ENCODE peak calls at places on chromosome 3, in eight cellular contexts. W is A549, N is GM20000, D is colonic mucosa, P is MCF 10A, O is left ventricle myocardium inferior, U is cardiac muscle cell, S is GM06990. H is an unnamed sample.
A peak's percentile ranks its signal among the peaks of the same experiment; 100 is the strongest.

GRCh38 chr3:179450901-179451334 is 352 bp downstream of the GNB4 start:
- DNase-seq in W (peak; percentile 8), N (no peak), D (peak; percentile 25), P (peak; percentile 47), O (no peak), U (peak; percentile 48), S (no peak), H (peak; percentile 7)

GRCh38 chr3:4776399-4776979 is 202.7 kb upstream of the BHLHE40 start:
- DNase-seq in W (no peak), N (peak; percentile 54), D (no peak), P (peak; percentile 47), O (no peak), U (no peak), S (peak; percentile 57), H (no peak)

GRCh38 chr3:74139648-74140047 is 474.8 kb downstream of the CNTN3 start:
- DNase-seq in W (no peak), N (no peak), D (no peak), P (no peak), O (no peak), U (peak; percentile 4), S (no peak), H (no peak)

GRCh38 chr3:177646749-177647148 is 449.5 kb upstream of the TBL1XR1 start:
- DNase-seq in W (no peak), N (no peak), D (no peak), P (no peak), O (no peak), U (no peak), S (no peak), H (no peak)

GRCh38 chr3:45143673-45144670 is 2.2 kb downstream of the CDCP1 start:
- DNase-seq in W (no peak), N (peak; percentile 74), D (no peak), P (peak; percentile 33), O (no peak), U (no peak), S (no peak), H (no peak)

GRCh38 chr3:4340411-4341335 is 37.5 kb downstream of the SETMAR start:
- DNase-seq in W (no peak), N (no peak), D (no peak), P (no peak), O (no peak), U (no peak), S (no peak), H (no peak)

GRCh38 chr3:32355892-32356291 is 35.8 kb upstream of the CMTM7 start:
- DNase-seq in W (no peak), N (no peak), D (no peak), P (no peak), O (no peak), U (no peak), S (no peak), H (no peak)

GRCh38 chr3:188978772-188979171 is 193.0 kb upstream of the TPRG1 start:
- DNase-seq in W (peak; percentile 51), N (no peak), D (no peak), P (peak; percentile 18), O (no peak), U (no peak), S (no peak), H (no peak)

GRCh38 chr3:149487598-149488197 is 13.2 kb downstream of the TM4SF4 start:
- DNase-seq in W (peak; percentile 62), N (peak; percentile 35), D (peak; percentile 37), P (peak; percentile 37), O (no peak), U (no peak), S (no peak), H (peak; percentile 20)

GRCh38 chr3:179181021-179181472 is 32.9 kb downstream of the PIK3CA start:
- DNase-seq in W (no peak), N (peak; percentile 22), D (no peak), P (peak; percentile 31), O (no peak), U (no peak), S (peak; percentile 39), H (no peak)

GRCh38 chr3:67907735-67908134 is 253.3 kb upstream of the SUCLG2 start:
- DNase-seq in W (no peak), N (no peak), D (no peak), P (no peak), O (no peak), U (no peak), S (no peak), H (no peak)

GRCh38 chr3:188003188-188004171 is 150.5 kb upstream of the LPP start:
- DNase-seq in W (peak; percentile 76), N (no peak), D (peak; percentile 48), P (no peak), O (no peak), U (no peak), S (no peak), H (no peak)

GRCh38 chr3:197151562-197151961 is 121.9 kb upstream of the MELTF start:
- DNase-seq in W (peak; percentile 26), N (no peak), D (no peak), P (peak; percentile 87), O (no peak), U (peak; percentile 43), S (no peak), H (no peak)

GRCh38 chr3:16148783-16149182 is 25.7 kb upstream of the GALNT15 start:
- DNase-seq in W (peak; percentile 62), N (no peak), D (peak; percentile 70), P (peak; percentile 84), O (peak; percentile 58), U (no peak), S (no peak), H (no peak)

GRCh38 chr3:99325407-99325806 is 313.0 kb upstream of the COL8A1 start:
- DNase-seq in W (no peak), N (no peak), D (no peak), P (no peak), O (no peak), U (no peak), S (no peak), H (no peak)

GRCh38 chr3:58175429-58176184 is 35.2 kb downstream of the DNASE1L3 start:
- DNase-seq in W (peak; percentile 65), N (no peak), D (peak; percentile 87), P (no peak), O (no peak), U (peak; percentile 20), S (no peak), H (no peak)

GRCh38 chr3:33658971-33659848 is 58.8 kb downstream of the CLASP2 start:
- DNase-seq in W (peak; percentile 71), N (peak; percentile 69), D (peak; percentile 50), P (peak; percentile 53), O (peak; percentile 76), U (peak; percentile 86), S (peak; percentile 52), H (peak; percentile 60)

GRCh38 chr3:42486814-42487569 is 15.5 kb upstream of the VIPR1 start:
- DNase-seq in W (no peak), N (no peak), D (no peak), P (no peak), O (no peak), U (no peak), S (no peak), H (no peak)

GRCh38 chr3:58835075-58835474 is 168.5 kb upstream of the FAM3D start:
- DNase-seq in W (no peak), N (no peak), D (no peak), P (no peak), O (no peak), U (no peak), S (no peak), H (no peak)

GRCh38 chr3:86968224-86968932 is 22.6 kb downstream of the VGLL3 start:
- DNase-seq in W (no peak), N (no peak), D (no peak), P (no peak), O (no peak), U (no peak), S (no peak), H (no peak)

GRCh38 chr3:11212301-11212613 is 58.0 kb downstream of the HRH1 start:
- DNase-seq in W (no peak), N (no peak), D (no peak), P (peak; percentile 54), O (no peak), U (no peak), S (no peak), H (no peak)

GRCh38 chr3:11212784-11213183 is 58.5 kb downstream of the HRH1 start:
- DNase-seq in W (no peak), N (no peak), D (no peak), P (no peak), O (no peak), U (no peak), S (no peak), H (no peak)

GRCh38 chr3:11213810-11214450 is 58.3 kb upstream of the ATG7 start:
- DNase-seq in W (no peak), N (no peak), D (no peak), P (no peak), O (no peak), U (no peak), S (no peak), H (no peak)

GRCh38 chr3:11214451-11214987 is 57.7 kb upstream of the ATG7 start:
- DNase-seq in W (no peak), N (no peak), D (no peak), P (no peak), O (no peak), U (no peak), S (no peak), H (no peak)

GRCh38 chr3:11211531-11212300 is 57.4 kb downstream of the HRH1 start:
- DNase-seq in W (no peak), N (no peak), D (no peak), P (peak; percentile 47), O (no peak), U (no peak), S (no peak), H (no peak)
- TF ChIP-seq CTCF in W (no peak), N (no peak), D (no peak), P (no peak), O (no peak), U (peak; percentile 42), S (no peak), H (no peak)

DNA sequence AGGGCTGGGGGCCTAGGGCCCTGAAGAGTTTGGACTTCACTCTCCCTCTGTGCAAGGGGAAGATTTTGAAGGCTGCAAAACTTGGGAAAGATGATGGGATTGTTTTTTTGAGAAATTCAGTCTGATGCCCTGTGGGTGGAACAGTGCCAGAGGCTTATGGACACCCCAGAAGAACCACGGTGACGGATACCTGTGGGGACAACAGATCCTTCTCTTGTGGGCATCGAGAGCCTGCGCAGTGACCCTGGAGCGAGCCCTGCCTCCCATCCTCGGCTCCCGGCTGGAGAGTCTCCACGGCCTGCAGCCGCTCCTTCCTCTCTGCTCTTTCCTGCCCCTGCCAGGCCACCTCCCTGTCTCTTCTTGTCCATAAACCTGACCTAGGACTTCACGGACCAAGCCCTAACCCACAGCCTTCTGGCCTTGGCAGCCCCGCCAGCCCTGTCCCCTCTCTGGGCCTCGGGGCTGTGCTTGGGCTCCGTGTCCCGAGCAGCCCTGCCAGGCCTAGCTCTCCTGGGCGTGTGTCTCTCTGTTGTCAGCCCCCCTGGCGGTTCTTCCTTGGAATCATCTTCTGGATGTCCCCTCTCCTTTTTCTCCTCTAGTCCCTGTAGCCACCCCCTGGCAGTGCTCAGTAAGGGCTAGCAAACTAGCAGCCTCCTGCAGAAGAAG is 98.4 kb downstream of the VGLL4 start:
- DNase-seq in W (no peak), N (no peak), D (no peak), P (no peak), O (no peak), U (no peak), S (no peak), H (no peak)
- TF ChIP-seq CTCF in W (no peak), N (no peak), D (no peak), P (no peak), O (no peak), U (no peak), S (no peak), H (no peak)

GRCh38 chr3:128849776-128850542 is 29.5 kb upstream of the ACAD9 start:
- DNase-seq in W (peak; percentile 9), N (no peak), D (no peak), P (peak; percentile 21), O (no peak), U (peak; percentile 71), S (no peak), H (no peak)
- TF ChIP-seq CTCF in W (no peak), N (no peak), D (no peak), P (peak; percentile 7), O (no peak), U (peak; percentile 15), S (no peak), H (no peak)

GRCh38 chr3:126113733-126114132 is 29.8 kb upstream of the SLC41A3 start:
- DNase-seq in W (peak; percentile 6), N (no peak), D (no peak), P (no peak), O (no peak), U (peak; percentile 30), S (no peak), H (no peak)
- TF ChIP-seq CTCF in W (no peak), N (no peak), D (no peak), P (peak; percentile 25), O (peak; percentile 45), U (peak; percentile 36), S (peak; percentile 51), H (peak; percentile 58)

H was measured in neural crest cell.